ENCODE peak calls at places on chromosome 1, in nine cellular contexts. V is activated naive CD4-positive, alpha-beta T cell treated with anti-CD3 and anti-CD28 coated beads, Interleukin-2, amount 50 U/mL, for 16 hours; G is NCI-H2029 treated with DMSO at 0.1 percent for 48 hours; C is left ventricle myocardium superior; O is ureter; D is stimulated activated CD8-positive, alpha-beta memory T cell treated with anti-CD3 and anti-CD28 coated beads, Interleukin-7, amount 100 ng/mL, for 1 hour; U is skeletal muscle cell; E is activated T-helper 9 cell treated with anti-CD3 and anti-CD28 coated beads, Interleukin-2, amount 50 U/mL, for 16 hours; B is naive thymus-derived CD8-positive, alpha-beta T cell. Y is an unnamed sample.

GRCh38 chr1:162145280-162145965 is 75.9 kb downstream of the NOS1AP start:
- DNase-seq in V (no peak), G (no peak), C (no peak), O (no peak), D (no peak), U (no peak), E (no peak), B (no peak), Y (no peak)

GRCh38 chr1:199089393-199090122 is 450.7 kb downstream of the PTPRC start:
- DNase-seq in V (no peak), G (no peak), C (no peak), O (no peak), D (peak), U (peak), E (no peak), B (peak), Y (no peak)

GRCh38 chr1:234963904-234964702 is 164.5 kb downstream of the TOMM20 start:
- DNase-seq in V (no peak), G (no peak), C (peak), O (no peak), D (no peak), U (no peak), E (no peak), B (no peak), Y (no peak)

GRCh38 chr1:38577937-38578443 is 281.6 kb downstream of the RRAGC start:
- DNase-seq in V (no peak), G (no peak), C (no peak), O (no peak), D (no peak), U (no peak), E (no peak), B (no peak), Y (no peak)

GRCh38 chr1:20701446-20701845 is 16.4 kb downstream of the KIF17 start:
- DNase-seq in V (no peak), G (no peak), C (no peak), O (no peak), D (no peak), U (no peak), E (no peak), B (no peak), Y (no peak)

GRCh38 chr1:64906447-64906846 is 59.9 kb downstream of the JAK1 start:
- DNase-seq in V (peak), G (no peak), C (no peak), O (no peak), D (no peak), U (no peak), E (peak), B (no peak), Y (no peak)

GRCh38 chr1:178066904-178067531 is 26.9 kb upstream of the RASAL2 start:
- DNase-seq in V (no peak), G (no peak), C (no peak), O (no peak), D (no peak), U (no peak), E (no peak), B (no peak), Y (no peak)

GRCh38 chr1:212288614-212289013 is 3.4 kb downstream of the PPP2R5A start:
- DNase-seq in V (no peak), G (no peak), C (no peak), O (no peak), D (no peak), U (peak), E (no peak), B (no peak), Y (no peak)

GRCh38 chr1:53946252-53947171 is at the start of gene LRRC42:
- DNase-seq in V (no peak), G (no peak), C (no peak), O (no peak), D (no peak), U (no peak), E (no peak), B (no peak), Y (no peak)

GRCh38 chr1:155200920-155201319 is 6.8 kb downstream of the THBS3 start:
- DNase-seq in V (no peak), G (no peak), C (no peak), O (no peak), D (no peak), U (no peak), E (no peak), B (no peak), Y (no peak)

Y was measured in osteocyte.